ENCODE peak calls at places on chromosome 16, in ten cellular contexts. One of them, this sample, is unnamed.

GRCh38 chr16:53220585-53220984 is 165.8 kb downstream of the CHD9 start:
- DNase-seq in dorsolateral prefrontal cortex: no peak
- DNase-seq in breast epithelium: no peak
- DNase-seq in AG10803: peak; percentile 45
- DNase-seq in upper lobe of left lung: no peak
- DNase-seq in coronary artery: no peak
- DNase-seq in BE2C: peak; percentile 13
- DNase-seq in IMR-90: peak; percentile 58
- DNase-seq in astrocyte of the spinal cord: peak; percentile 26
- DNase-seq in Caco-2: no peak
- DNase-seq in this sample: peak; percentile 82

GRCh38 chr16:85613609-85614337 is 651 bp downstream of the GSE1 start:
- DNase-seq in dorsolateral prefrontal cortex: no peak
- DNase-seq in IMR-90: no peak
- DNase-seq in astrocyte of the spinal cord: no peak
- DNase-seq in Caco-2: peak; percentile 86
- DNase-seq in breast epithelium: peak; percentile 45
- DNase-seq in AG10803: no peak
- DNase-seq in BE2C: peak; percentile 97
- DNase-seq in coronary artery: no peak
- DNase-seq in upper lobe of left lung: peak; percentile 54
- DNase-seq in this sample: no peak

GRCh38 chr16:49471038-49471727 is 97.6 kb downstream of the C16orf78 start:
- DNase-seq in astrocyte of the spinal cord: no peak
- DNase-seq in upper lobe of left lung: no peak
- DNase-seq in Caco-2: no peak
- DNase-seq in coronary artery: peak; percentile 33
- DNase-seq in dorsolateral prefrontal cortex: no peak
- DNase-seq in breast epithelium: peak; percentile 6
- DNase-seq in BE2C: no peak
- DNase-seq in AG10803: no peak
- DNase-seq in IMR-90: no peak
- DNase-seq in this sample: no peak

GRCh38 chr16:27113341-27113841 is 46.7 kb downstream of the C16orf82 start:
- DNase-seq in dorsolateral prefrontal cortex: no peak
- DNase-seq in astrocyte of the spinal cord: no peak
- DNase-seq in IMR-90: no peak
- DNase-seq in Caco-2: peak; percentile 41
- DNase-seq in upper lobe of left lung: no peak
- DNase-seq in BE2C: no peak
- DNase-seq in AG10803: no peak
- DNase-seq in coronary artery: no peak
- DNase-seq in breast epithelium: no peak
- DNase-seq in this sample: no peak

GRCh38 chr16:81995651-81996050 is 15.6 kb downstream of the SDR42E1 start:
- DNase-seq in IMR-90: peak; percentile 36
- DNase-seq in breast epithelium: no peak
- DNase-seq in astrocyte of the spinal cord: no peak
- DNase-seq in upper lobe of left lung: no peak
- DNase-seq in AG10803: no peak
- DNase-seq in Caco-2: no peak
- DNase-seq in coronary artery: no peak
- DNase-seq in BE2C: no peak
- DNase-seq in dorsolateral prefrontal cortex: no peak
- DNase-seq in this sample: no peak

GRCh38 chr16:1533443-1533951 is at the start of gene TMEM204:
- DNase-seq in dorsolateral prefrontal cortex: no peak
- DNase-seq in IMR-90: peak; percentile 78
- DNase-seq in coronary artery: no peak
- DNase-seq in BE2C: peak; percentile 79
- DNase-seq in astrocyte of the spinal cord: peak; percentile 54
- DNase-seq in breast epithelium: peak; percentile 57
- DNase-seq in Caco-2: no peak
- DNase-seq in upper lobe of left lung: peak; percentile 71
- DNase-seq in AG10803: peak; percentile 89
- DNase-seq in this sample: peak; percentile 67

GRCh38 chr16:53129281-53130192 is 74.7 kb downstream of the CHD9 start:
- DNase-seq in BE2C: peak; percentile 34
- DNase-seq in coronary artery: no peak
- DNase-seq in AG10803: peak; percentile 53
- DNase-seq in Caco-2: no peak
- DNase-seq in dorsolateral prefrontal cortex: no peak
- DNase-seq in IMR-90: peak; percentile 81
- DNase-seq in breast epithelium: peak; percentile 21
- DNase-seq in upper lobe of left lung: no peak
- DNase-seq in astrocyte of the spinal cord: peak; percentile 65
- DNase-seq in this sample: peak; percentile 74

GRCh38 chr16:75092777-75093176 is 23.8 kb downstream of the LDHD start:
- DNase-seq in breast epithelium: no peak
- DNase-seq in IMR-90: no peak
- DNase-seq in upper lobe of left lung: no peak
- DNase-seq in BE2C: no peak
- DNase-seq in coronary artery: no peak
- DNase-seq in dorsolateral prefrontal cortex: no peak
- DNase-seq in astrocyte of the spinal cord: no peak
- DNase-seq in Caco-2: no peak
- DNase-seq in AG10803: no peak
- DNase-seq in this sample: no peak

GRCh38 chr16:10835281-10835931 is 16.8 kb upstream of the TVP23A start:
- DNase-seq in breast epithelium: no peak
- DNase-seq in IMR-90: no peak
- DNase-seq in upper lobe of left lung: no peak
- DNase-seq in BE2C: no peak
- DNase-seq in coronary artery: no peak
- DNase-seq in AG10803: no peak
- DNase-seq in dorsolateral prefrontal cortex: no peak
- DNase-seq in astrocyte of the spinal cord: no peak
- DNase-seq in Caco-2: no peak
- DNase-seq in this sample: no peak

GRCh38 chr16:67173323-67173722 is 3.0 kb downstream of the NOL3 start:
- DNase-seq in AG10803: no peak
- DNase-seq in coronary artery: no peak
- DNase-seq in Caco-2: no peak
- DNase-seq in IMR-90: no peak
- DNase-seq in astrocyte of the spinal cord: no peak
- DNase-seq in breast epithelium: no peak
- DNase-seq in upper lobe of left lung: no peak
- DNase-seq in BE2C: no peak
- DNase-seq in dorsolateral prefrontal cortex: no peak
- DNase-seq in this sample: no peak

GRCh38 chr16:67169011-67169451 is 1.3 kb upstream of the NOL3 start:
- DNase-seq in IMR-90: no peak
- DNase-seq in AG10803: no peak
- DNase-seq in BE2C: peak; percentile 8
- DNase-seq in dorsolateral prefrontal cortex: no peak
- DNase-seq in coronary artery: no peak
- DNase-seq in astrocyte of the spinal cord: no peak
- DNase-seq in breast epithelium: no peak
- DNase-seq in Caco-2: no peak
- DNase-seq in upper lobe of left lung: no peak
- DNase-seq in this sample: no peak

GRCh38 chr16:67169642-67170167 is 633 bp upstream of the NOL3 start:
- DNase-seq in astrocyte of the spinal cord: no peak
- DNase-seq in AG10803: no peak
- DNase-seq in BE2C: peak; percentile 83
- DNase-seq in IMR-90: no peak
- DNase-seq in dorsolateral prefrontal cortex: no peak
- DNase-seq in breast epithelium: no peak
- DNase-seq in Caco-2: no peak
- DNase-seq in coronary artery: no peak
- DNase-seq in upper lobe of left lung: no peak
- DNase-seq in this sample: peak; percentile 48

GRCh38 chr16:67170168-67170947 is at the start of gene NOL3:
- DNase-seq in coronary artery: peak; percentile 95
- DNase-seq in dorsolateral prefrontal cortex: no peak
- DNase-seq in breast epithelium: peak; percentile 76
- DNase-seq in Caco-2: peak; percentile 94
- DNase-seq in astrocyte of the spinal cord: peak; percentile 86
- DNase-seq in IMR-90: peak; percentile 76
- DNase-seq in upper lobe of left lung: peak; percentile 90
- DNase-seq in BE2C: peak; percentile 94
- DNase-seq in AG10803: peak; percentile 81
- DNase-seq in this sample: peak; percentile 82

DNA sequence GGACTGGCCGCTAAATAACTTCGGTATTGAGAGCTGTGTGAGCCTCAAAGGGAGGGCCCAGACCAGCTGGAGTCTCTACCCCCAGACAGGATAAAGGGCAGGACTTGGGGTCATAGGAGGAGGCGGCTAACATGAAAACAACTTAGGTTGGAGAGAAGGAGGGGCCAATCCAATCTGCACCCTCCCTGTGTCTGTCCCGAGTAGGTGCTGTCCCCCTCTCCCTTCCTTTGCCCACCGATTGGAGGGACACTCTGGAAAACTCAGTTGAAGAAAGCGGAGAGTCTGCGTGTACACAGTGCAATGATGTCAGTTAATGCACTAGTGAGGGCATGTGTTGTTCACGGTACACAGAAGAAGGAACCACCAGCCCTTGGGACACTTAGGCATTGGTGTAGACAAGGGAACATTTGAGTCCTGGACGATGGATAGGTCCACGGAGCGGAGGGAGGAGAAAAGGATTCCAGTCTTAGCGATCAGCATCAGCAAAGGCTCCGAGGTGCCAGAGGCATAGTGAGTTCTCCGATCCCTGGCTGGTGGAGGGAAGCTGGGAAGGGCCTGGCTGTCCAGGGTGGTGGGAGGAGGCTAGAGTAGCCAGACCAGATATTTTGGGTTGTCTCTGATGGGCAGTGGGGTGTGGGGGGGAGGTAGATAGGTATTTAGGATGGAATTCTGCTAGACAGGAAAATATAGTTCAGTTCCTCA is 761 bp downstream of the NOL3 start:
- DNase-seq in dorsolateral prefrontal cortex: no peak
- DNase-seq in coronary artery: no peak
- DNase-seq in Caco-2: no peak
- DNase-seq in IMR-90: peak; percentile 41
- DNase-seq in AG10803: peak; percentile 45
- DNase-seq in BE2C: no peak
- DNase-seq in upper lobe of left lung: no peak
- DNase-seq in astrocyte of the spinal cord: no peak
- DNase-seq in breast epithelium: no peak
- DNase-seq in this sample: no peak
- H3K4me3 ChIP-seq in dorsolateral prefrontal cortex: peak overlapping the region; percentile 59
- H3K4me3 ChIP-seq in coronary artery: peak overlapping the region; percentile 76
- H3K4me3 ChIP-seq in Caco-2: peak overlapping the region; percentile 49
- H3K4me3 ChIP-seq in IMR-90: peak overlapping the region; percentile 44
- H3K4me3 ChIP-seq in AG10803: peak overlapping the region; percentile 65
- H3K4me3 ChIP-seq in BE2C: peak overlapping the region; percentile 58
- H3K4me3 ChIP-seq in upper lobe of left lung: peak overlapping the region; percentile 52
- H3K4me3 ChIP-seq in astrocyte of the spinal cord: peak overlapping the region; percentile 46
- H3K4me3 ChIP-seq in breast epithelium: peak overlapping the region; percentile 41
- H3K4me3 ChIP-seq in this sample: peak overlapping the region; percentile 59

DNA sequence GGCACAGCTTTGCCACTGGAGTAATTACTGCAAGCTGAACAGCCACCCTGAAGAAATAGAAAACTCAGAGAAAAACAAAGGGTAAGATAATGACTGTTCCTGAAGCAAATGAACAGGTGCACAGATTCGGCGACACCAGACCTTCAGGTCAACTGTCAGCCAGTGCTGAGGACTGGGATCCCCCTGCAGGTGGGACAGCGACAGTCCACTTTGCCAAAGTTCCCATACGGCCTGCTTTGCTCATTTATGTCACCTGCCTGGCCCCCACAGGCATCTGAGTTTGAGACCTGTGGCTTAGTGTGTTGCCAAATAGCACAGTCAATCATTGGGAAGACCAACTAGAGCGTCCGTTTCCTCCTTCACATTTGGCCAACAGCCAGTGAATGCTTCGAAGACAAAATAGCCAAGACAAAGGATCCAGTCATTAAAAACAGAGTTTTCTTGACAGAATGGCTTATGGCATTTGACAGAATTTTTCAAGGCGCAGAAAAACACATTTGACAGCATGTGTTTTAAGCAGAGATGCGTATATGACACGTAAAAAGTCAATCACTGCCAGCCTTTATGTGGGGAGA is 113.8 kb downstream of the ABCC12 start:
- DNase-seq in astrocyte of the spinal cord: no peak
- DNase-seq in Caco-2: peak; percentile 44
- DNase-seq in breast epithelium: no peak
- DNase-seq in coronary artery: no peak
- DNase-seq in dorsolateral prefrontal cortex: no peak
- DNase-seq in BE2C: no peak
- DNase-seq in IMR-90: no peak
- DNase-seq in upper lobe of left lung: no peak
- DNase-seq in AG10803: no peak
- DNase-seq in this sample: no peak
- TF ChIP-seq CTCF in astrocyte of the spinal cord: no peak
- TF ChIP-seq CTCF in Caco-2: peak; percentile 53
- TF ChIP-seq CTCF in breast epithelium: no peak
- TF ChIP-seq CTCF in coronary artery: no peak
- TF ChIP-seq CTCF in dorsolateral prefrontal cortex: no peak
- TF ChIP-seq CTCF in BE2C: peak; percentile 4
- TF ChIP-seq CTCF in IMR-90: no peak
- TF ChIP-seq CTCF in upper lobe of left lung: no peak
- TF ChIP-seq CTCF in AG10803: peak; percentile 1
- TF ChIP-seq CTCF in this sample: no peak

DNA sequence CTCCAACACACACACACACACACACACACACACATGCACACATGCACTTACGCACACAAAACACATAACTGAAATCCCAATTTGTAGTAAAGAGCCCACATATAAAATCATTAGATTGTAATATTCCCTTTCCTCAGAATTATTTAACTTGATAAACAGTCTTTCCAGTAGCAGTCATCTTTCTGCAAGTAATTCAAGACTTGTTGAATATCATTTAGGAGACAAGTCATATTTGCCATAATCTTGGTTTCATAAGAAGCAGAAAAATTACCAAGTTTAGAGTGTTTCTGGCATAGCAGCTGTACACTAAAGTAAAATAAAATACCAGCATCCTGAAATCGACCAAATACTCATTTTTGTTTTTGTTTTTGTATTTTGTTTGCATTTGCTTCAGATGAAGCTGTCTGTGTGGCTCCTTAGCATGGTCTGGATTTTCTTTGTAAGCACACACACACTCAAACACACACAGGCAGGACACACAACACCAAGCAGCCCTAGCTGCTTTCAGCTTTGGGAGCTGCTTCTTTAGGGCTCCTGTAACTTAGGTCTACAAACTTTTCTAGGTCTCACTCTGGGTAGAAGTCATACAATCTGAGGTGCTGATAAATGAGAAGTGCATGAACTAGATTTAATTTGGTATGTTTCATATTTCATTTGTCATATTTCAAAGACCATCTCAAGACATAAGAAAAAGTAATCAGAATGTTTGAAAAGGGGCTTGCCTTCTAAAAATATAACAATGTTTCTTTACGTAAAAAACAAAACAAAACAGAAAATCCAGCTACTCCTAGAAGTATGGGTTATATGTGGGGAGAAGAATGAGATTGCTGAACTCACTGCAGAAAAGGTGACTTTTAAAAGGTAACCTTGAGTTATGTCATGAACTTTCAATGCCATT is 3.0 kb downstream of the SALL1 start:
- DNase-seq in upper lobe of left lung: no peak
- DNase-seq in IMR-90: no peak
- DNase-seq in breast epithelium: no peak
- DNase-seq in coronary artery: no peak
- DNase-seq in astrocyte of the spinal cord: peak; percentile 67
- DNase-seq in Caco-2: no peak
- DNase-seq in AG10803: no peak
- DNase-seq in BE2C: no peak
- DNase-seq in dorsolateral prefrontal cortex: no peak
- DNase-seq in this sample: no peak
- H3K4me3 ChIP-seq in upper lobe of left lung: no peak overlapping the region
- H3K4me3 ChIP-seq in IMR-90: peak overlapping the region; percentile 17
- H3K4me3 ChIP-seq in breast epithelium: no peak overlapping the region
- H3K4me3 ChIP-seq in coronary artery: no peak overlapping the region
- H3K4me3 ChIP-seq in astrocyte of the spinal cord: peak overlapping the region; percentile 82
- H3K4me3 ChIP-seq in Caco-2: no peak overlapping the region
- H3K4me3 ChIP-seq in AG10803: no peak overlapping the region
- H3K4me3 ChIP-seq in BE2C: no peak overlapping the region
- H3K4me3 ChIP-seq in dorsolateral prefrontal cortex: peak overlapping the region; percentile 59
- H3K4me3 ChIP-seq in this sample: no peak overlapping the region

GRCh38 chr16:47036201-47036600 is 62.7 kb upstream of the DNAJA2 start:
- DNase-seq in astrocyte of the spinal cord: no peak
- DNase-seq in BE2C: no peak
- DNase-seq in breast epithelium: no peak
- DNase-seq in upper lobe of left lung: no peak
- DNase-seq in AG10803: no peak
- DNase-seq in IMR-90: no peak
- DNase-seq in Caco-2: no peak
- DNase-seq in dorsolateral prefrontal cortex: no peak
- DNase-seq in coronary artery: no peak
- DNase-seq in this sample: no peak
- TF ChIP-seq CTCF in astrocyte of the spinal cord: no peak
- TF ChIP-seq CTCF in BE2C: peak; percentile 8
- TF ChIP-seq CTCF in breast epithelium: no peak
- TF ChIP-seq CTCF in upper lobe of left lung: no peak
- TF ChIP-seq CTCF in AG10803: peak; percentile 1
- TF ChIP-seq CTCF in IMR-90: no peak
- TF ChIP-seq CTCF in Caco-2: no peak
- TF ChIP-seq CTCF in dorsolateral prefrontal cortex: no peak
- TF ChIP-seq CTCF in coronary artery: no peak
- TF ChIP-seq CTCF in this sample: no peak